ENCODE peak calls at places on chromosomes 16 and 17, in four cellular contexts. B is neural progenitor cell, M is breast epithelium, R is ascending aorta. H is an unnamed sample. For H3K9me3, the result is how much of the 10 kb centered on the place peaks cover.

GRCh38 chr17:74362811-74363498 is 1.3 kb upstream of the BTBD17 start:
- DNase-seq in R (no peak), M (no peak), B (no peak), H (no peak)

GRCh38 chr16:47499700-47500264 is 38.7 kb downstream of the PHKB start:
- DNase-seq in B (no peak), R (no peak), M (no peak), H (no peak)

GRCh38 chr16:53207810-53208752 is 153.3 kb downstream of the CHD9 start:
- DNase-seq in M (peak), B (peak), R (no peak), H (no peak)

GRCh38 chr17:70563301-70563820 is 394.0 kb downstream of the KCNJ2 start:
- DNase-seq in R (no peak), M (no peak), B (no peak), H (no peak)

GRCh38 chr17:41492771-41493170 is 3.1 kb upstream of the KRT36 start:
- DNase-seq in M (no peak), R (no peak), B (no peak), H (no peak)

GRCh38 chr17:40646791-40647548 is 648 bp downstream of the SMARCE1 start:
- DNase-seq in M (no peak), R (no peak), B (peak), H (no peak)

GRCh38 chr17:27819171-27819544 is 18.8 kb upstream of the NOS2 start:
- DNase-seq in R (no peak), B (no peak), M (no peak), H (no peak)

GRCh38 chr17:41625602-41626001 is 1.2 kb upstream of the KRT17 start:
- DNase-seq in B (no peak), R (no peak), M (peak), H (no peak)

GRCh38 chr17:29051194-29051593 is 8.3 kb downstream of the PIPOX start:
- DNase-seq in B (no peak), R (no peak), M (no peak), H (no peak)

GRCh38 chr16:4365014-4365406 is 6.6 kb upstream of the VASN start:
- DNase-seq in B (no peak), M (no peak), R (no peak), H (no peak)

GRCh38 chr17:61251939-61252865 is 147.4 kb upstream of the TBX2 start:
- DNase-seq in R (peak), B (no peak), M (peak), H (no peak)

GRCh38 chr17:45042346-45043120 is 8.9 kb downstream of the DCAKD start:
- DNase-seq in M (no peak), B (no peak), R (no peak), H (no peak)

GRCh38 chr16:78720416-78720815 is 621.0 kb downstream of the WWOX start:
- DNase-seq in R (no peak), M (no peak), B (no peak), H (no peak)

GRCh38 chr17:42009170-42009569 is 8.1 kb downstream of the DNAJC7 start:
- DNase-seq in B (peak), R (no peak), M (no peak), H (no peak)

GRCh38 chr16:19933740-19934139 is 49.1 kb upstream of the GPRC5B start:
- DNase-seq in B (no peak), R (no peak), M (no peak), H (no peak)

GRCh38 chr17:35616506-35616905 is 29.4 kb downstream of the AP2B1 start:
- DNase-seq in R (no peak), M (no peak), B (no peak), H (no peak)

GRCh38 chr17:14428640-14429029 is 127.8 kb downstream of the HS3ST3B1 start:
- DNase-seq in B (no peak), R (no peak), M (no peak), H (no peak)

GRCh38 chr16:29745853-29746345 is at the start of gene C16orf54:
- DNase-seq in M (peak), B (no peak), R (peak), H (peak)

GRCh38 chr16:30688701-30689100 is 10.3 kb upstream of the SRCAP start:
- DNase-seq in M (no peak), B (no peak), R (no peak), H (no peak)

DNA sequence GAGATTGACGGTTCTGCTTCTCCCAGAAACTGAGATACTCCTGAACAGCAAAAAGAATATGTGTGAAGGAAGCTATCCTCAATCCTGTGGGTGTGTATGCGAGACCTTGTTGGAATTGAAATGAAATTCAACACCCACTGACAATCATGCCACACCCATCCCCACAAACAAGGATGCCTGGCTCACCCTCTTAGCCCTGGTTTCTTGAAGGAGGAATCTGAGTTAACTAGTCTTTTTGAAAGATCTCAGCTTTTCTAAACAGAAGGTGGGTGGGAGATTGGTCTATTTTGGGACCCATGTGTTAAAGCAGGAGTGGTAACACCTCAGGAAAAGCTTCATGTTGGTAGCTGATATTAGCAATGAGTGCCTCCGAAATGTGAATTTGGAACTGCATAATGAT is 1244.5 kb downstream of the CDH11 start:
- DNase-seq in M (no peak), B (no peak), R (no peak), H (no peak)
- H3K9me3 ChIP-seq in M (under half), B (under half), R (under half), H (under half)

GRCh38 chr17:15779119-15779518 is 47.0 kb downstream of the TBC1D26 start:
- DNase-seq in M (no peak), B (no peak), R (no peak), H (no peak)
- H3K9me3 ChIP-seq in M (under half), B (under half), R (under half), H (under half)

GRCh38 chr17:26792486-26792885 is 501.4 kb upstream of the WSB1 start:
- DNase-seq in R (no peak), B (no peak), M (no peak), H (no peak)
- H3K9me3 ChIP-seq in R (under half), B (half or more), M (half or more), H (under half)

DNA sequence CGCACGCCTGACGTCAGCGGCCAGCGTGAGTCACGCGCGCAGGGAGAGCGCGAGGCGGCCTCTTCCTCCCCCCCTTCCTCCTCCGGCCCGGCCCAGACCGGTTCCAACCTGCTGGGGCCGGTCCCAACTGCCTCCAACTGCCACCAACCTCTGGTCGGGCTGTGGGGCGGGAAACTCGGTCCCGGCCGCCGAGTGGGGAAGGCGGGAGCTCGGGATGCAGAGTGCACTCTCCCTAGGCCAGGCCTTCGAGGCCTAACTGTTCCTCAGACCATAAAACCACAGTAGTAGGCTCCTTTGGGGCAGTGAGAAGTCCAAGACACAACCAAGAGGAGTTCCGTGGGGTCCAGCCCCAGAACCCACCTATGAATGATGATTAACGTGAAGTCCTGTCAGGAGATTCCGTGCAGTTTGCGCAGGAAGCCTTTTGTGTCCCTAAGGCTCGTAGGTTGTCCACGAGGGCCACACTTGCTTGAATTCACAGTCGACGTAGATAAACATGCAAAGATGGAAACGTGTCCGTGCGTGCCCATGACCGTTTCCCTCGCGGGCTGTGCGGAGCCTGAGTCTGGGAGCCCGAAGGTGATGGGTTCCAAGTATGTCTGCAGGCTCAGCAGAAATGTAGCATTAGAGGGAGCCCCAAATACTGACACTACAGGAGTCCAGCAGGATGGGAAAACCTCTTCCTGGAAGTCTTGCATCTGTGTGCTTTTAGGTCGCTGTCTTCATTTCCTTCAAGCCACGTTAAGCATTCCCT is 587 bp downstream of the UNK start:
- DNase-seq in B (peak), R (peak), M (peak), H (no peak)
- H3K9me3 ChIP-seq in B (under half), R (under half), M (under half), H (under half)

DNA sequence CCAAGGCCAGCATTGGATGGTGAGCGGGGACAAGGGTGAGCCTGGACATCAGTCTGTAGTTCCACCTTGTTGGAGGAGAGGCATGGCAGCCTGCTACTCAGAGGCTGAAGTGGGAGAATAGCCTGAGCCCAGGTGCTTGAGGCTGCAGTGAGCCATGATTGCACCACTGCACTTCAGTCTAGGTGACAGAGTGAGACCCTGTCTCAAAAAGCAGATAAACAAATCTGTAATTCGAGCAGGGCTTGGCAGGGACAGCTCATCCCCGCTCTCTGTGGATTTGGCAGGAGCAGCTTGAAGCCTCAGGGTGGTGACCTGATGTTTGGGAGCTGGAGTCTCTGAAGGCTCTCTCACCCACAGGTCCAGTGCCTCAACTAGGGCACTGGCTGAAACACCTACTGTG is 38.6 kb upstream of the ZCCHC14 start:
- DNase-seq in M (no peak), R (no peak), B (no peak), H (no peak)
- H3K9me3 ChIP-seq in M (under half), R (under half), B (under half), H (under half)

DNA sequence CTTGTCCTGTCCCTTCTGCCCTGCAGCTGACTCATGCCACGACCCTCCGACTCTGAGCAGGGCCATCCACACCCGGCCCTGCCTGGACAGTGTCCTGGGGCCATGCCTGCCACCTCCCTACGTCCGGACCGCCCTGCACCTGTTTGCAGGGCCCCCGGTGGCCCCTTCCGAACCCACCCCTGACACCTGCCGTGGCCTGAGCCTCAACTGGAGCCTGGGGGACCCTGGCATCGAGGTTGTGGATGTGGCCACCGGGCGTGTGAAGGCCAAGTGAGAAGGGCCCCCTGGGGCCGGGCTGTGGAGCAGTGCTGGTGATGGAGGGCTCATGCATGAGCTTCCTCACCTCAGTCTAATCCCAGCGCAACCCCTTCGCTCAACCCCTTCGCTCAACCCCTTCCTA is 5.1 kb downstream of the ADAD2 start:
- DNase-seq in M (no peak), B (no peak), R (no peak), H (no peak)
- H3K9me3 ChIP-seq in M (under half), B (under half), R (under half), H (under half)

GRCh38 chr16:46466239-46466638 is 154.9 kb downstream of the SHCBP1 start:
- DNase-seq in M (no peak), B (no peak), R (no peak), H (no peak)
- H3K9me3 ChIP-seq in M (under half), B (under half), R (under half), H (under half)

H was measured in CD4-positive, alpha-beta memory T cell.